ENCODE peak calls at places on chromosomes 2 and 18, in nine cellular contexts. D, S, C, E, X, G, N, P and U are unnamed samples.

GRCh38 chr2:208192611-208193248 is 2.9 kb upstream of the C2orf80 start:
- DNase-seq in D (no peak), S (no peak), C (no peak), E (no peak), X (no peak), G (no peak), N (no peak), P (no peak), U (no peak)

GRCh38 chr2:224217962-224218347 is 178.9 kb upstream of the SERPINE2 start:
- DNase-seq in D (no peak), S (no peak), C (no peak), E (no peak), X (no peak), G (no peak), N (no peak), P (no peak), U (no peak)

GRCh38 chr2:201579536-201579935 is 63.8 kb downstream of the TMEM237 start:
- DNase-seq in D (no peak), S (no peak), C (no peak), E (no peak), X (no peak), G (no peak), N (no peak), P (no peak), U (no peak)

GRCh38 chr2:88642278-88642677 is 15.0 kb upstream of the EIF2AK3 start:
- DNase-seq in D (no peak), S (no peak), C (no peak), E (no peak), X (no peak), G (no peak), N (no peak), P (no peak), U (no peak)

GRCh38 chr2:217934321-217935131 is 68.3 kb downstream of the TNS1 start:
- DNase-seq in D (peak), S (no peak), C (no peak), E (no peak), X (peak), G (no peak), N (no peak), P (no peak), U (no peak)

GRCh38 chr18:79528846-79529245 is 133.1 kb downstream of the NFATC1 start:
- DNase-seq in D (peak), S (peak), C (peak), E (peak), X (peak), G (peak), N (peak), P (no peak), U (peak)

GRCh38 chr18:75276813-75277628 is 66.4 kb downstream of the TSHZ1 start:
- DNase-seq in D (no peak), S (no peak), C (no peak), E (no peak), X (peak), G (no peak), N (no peak), P (no peak), U (peak)

GRCh38 chr2:53036196-53036595 is 731.4 kb upstream of the CHAC2 start:
- DNase-seq in D (no peak), S (no peak), C (no peak), E (no peak), X (no peak), G (no peak), N (no peak), P (no peak), U (no peak)

GRCh38 chr2:236507393-236508085 is 62.1 kb upstream of the ACKR3 start:
- DNase-seq in D (no peak), S (peak), C (no peak), E (no peak), X (no peak), G (peak), N (no peak), P (no peak), U (peak)

GRCh38 chr2:201234167-201235139 is 25.9 kb upstream of the CASP8 start:
- DNase-seq in D (no peak), S (no peak), C (no peak), E (no peak), X (no peak), G (no peak), N (no peak), P (no peak), U (no peak)

GRCh38 chr2:47307066-47307465 is 95.9 kb upstream of the MSH2 start:
- DNase-seq in D (no peak), S (no peak), C (no peak), E (no peak), X (no peak), G (peak), N (no peak), P (no peak), U (no peak)

GRCh38 chr2:196324212-196324611 is 152.8 kb upstream of the STK17B start:
- DNase-seq in D (no peak), S (no peak), C (no peak), E (no peak), X (no peak), G (no peak), N (no peak), P (no peak), U (no peak)

GRCh38 chr18:68177807-68178702 is 536.9 kb downstream of the TMX3 start:
- DNase-seq in D (no peak), S (no peak), C (peak), E (no peak), X (no peak), G (peak), N (peak), P (no peak), U (no peak)

GRCh38 chr2:101272045-101272784 is 19.5 kb downstream of the CNOT11 start:
- DNase-seq in D (no peak), S (no peak), C (no peak), E (no peak), X (no peak), G (no peak), N (no peak), P (peak), U (no peak)

GRCh38 chr2:141399270-141399669 is 731.5 kb downstream of the LRP1B start:
- DNase-seq in D (peak), S (no peak), C (no peak), E (no peak), X (no peak), G (no peak), N (peak), P (no peak), U (peak)

GRCh38 chr2:46091004-46091403 is 206.2 kb upstream of the EPAS1 start:
- DNase-seq in D (no peak), S (no peak), C (no peak), E (no peak), X (no peak), G (peak), N (no peak), P (no peak), U (peak)

GRCh38 chr18:27581261-27581904 is 396.3 kb upstream of the CHST9 start:
- DNase-seq in D (no peak), S (no peak), C (no peak), E (no peak), X (no peak), G (no peak), N (no peak), P (no peak), U (no peak)

GRCh38 chr18:57775937-57776336 is 27.2 kb downstream of the ATP8B1 start:
- DNase-seq in D (no peak), S (no peak), C (no peak), E (peak), X (no peak), G (no peak), N (no peak), P (no peak), U (no peak)

GRCh38 chr2:226418521-226418920 is 381.1 kb downstream of the IRS1 start:
- DNase-seq in D (no peak), S (no peak), C (no peak), E (no peak), X (no peak), G (no peak), N (no peak), P (no peak), U (no peak)

GRCh38 chr2:239611222-239611795 is 210.5 kb upstream of the HDAC4 start:
- DNase-seq in D (no peak), S (no peak), C (no peak), E (no peak), X (no peak), G (no peak), N (no peak), P (no peak), U (no peak)

GRCh38 chr18:23114171-23114881 is 21.0 kb upstream of the CABLES1 start:
- DNase-seq in D (no peak), S (peak), C (no peak), E (no peak), X (no peak), G (no peak), N (no peak), P (no peak), U (no peak)

GRCh38 chr2:830419-831224 is 120.0 kb upstream of the SNTG2 start:
- DNase-seq in D (no peak), S (no peak), C (no peak), E (no peak), X (no peak), G (no peak), N (no peak), P (no peak), U (no peak)

GRCh38 chr2:95018301-95018700 is 7.2 kb upstream of the MAL start:
- DNase-seq in D (no peak), S (no peak), C (no peak), E (no peak), X (no peak), G (no peak), N (no peak), P (no peak), U (no peak)

GRCh38 chr2:15243762-15244161 is 317.4 kb downstream of the NBAS start:
- DNase-seq in D (peak), S (peak), C (no peak), E (no peak), X (no peak), G (no peak), N (no peak), P (no peak), U (no peak)

GRCh38 chr2:73979021-73979420 is 5.7 kb upstream of the TET3 start:
- DNase-seq in D (no peak), S (no peak), C (no peak), E (no peak), X (no peak), G (no peak), N (no peak), P (no peak), U (peak)

GRCh38 chr2:64352292-64352691 is 101.7 kb upstream of the LGALSL start:
- DNase-seq in D (peak), S (no peak), C (no peak), E (no peak), X (peak), G (no peak), N (peak), P (no peak), U (no peak)

GRCh38 chr2:44135307-44135706 is 33.4 kb upstream of the PPM1B start:
- DNase-seq in D (no peak), S (no peak), C (no peak), E (no peak), X (no peak), G (no peak), N (no peak), P (no peak), U (peak)
- TF ChIP-seq REST in D (no peak), S (no peak), C (no peak), E (no peak), X (no peak), G (no peak), N (no peak), P (no peak), U (no peak)

DNA sequence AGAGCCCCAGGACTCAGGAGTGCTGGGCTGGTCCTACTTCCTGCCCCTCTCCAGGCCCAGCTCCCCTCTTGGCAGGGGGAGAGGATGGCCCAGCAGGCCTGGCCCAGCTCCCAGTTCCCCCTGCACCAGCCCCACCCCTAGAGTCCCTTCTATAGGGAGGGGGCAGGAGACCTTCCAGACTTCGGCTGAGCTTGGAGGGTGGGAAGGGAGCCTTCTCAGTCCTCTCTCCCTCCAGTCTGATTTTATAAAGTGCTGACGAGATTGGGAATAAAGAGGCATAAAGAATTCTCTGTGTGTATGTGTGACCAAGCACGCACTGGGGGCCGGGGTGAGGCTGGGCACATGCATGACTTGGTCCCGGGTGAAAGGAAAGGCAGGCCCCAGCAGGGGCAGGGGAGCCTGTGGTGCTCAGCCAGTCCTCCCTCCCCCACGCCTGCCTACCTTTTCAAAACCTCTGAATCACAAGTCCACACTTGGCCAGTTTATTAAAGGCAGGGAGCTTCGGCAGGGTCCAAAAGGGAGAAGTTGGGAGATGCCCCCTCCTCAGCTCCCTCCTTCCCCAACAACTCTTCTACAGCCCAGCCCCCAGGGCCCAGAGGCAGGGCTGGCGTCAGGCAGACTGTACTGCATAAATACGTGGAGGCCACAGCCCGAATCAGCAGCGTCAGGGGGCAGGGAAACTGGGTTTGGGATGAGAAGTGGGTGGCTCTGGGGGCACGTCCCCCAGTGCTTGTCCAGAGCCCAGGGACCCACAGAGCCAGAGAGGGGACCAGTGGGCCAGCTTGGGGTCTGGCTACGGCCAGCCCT is 4.9 kb downstream of the CHPF start:
- DNase-seq in D (no peak), S (no peak), C (no peak), E (no peak), X (no peak), G (no peak), N (no peak), P (no peak), U (no peak)
- H3K4me3 ChIP-seq in D (no peak), S (no peak), C (no peak), E (no peak), X (no peak), G (no peak), N (no peak), P (no peak), U (peak)

GRCh38 chr18:61531182-61531581 is 198.0 kb downstream of the CDH20 start:
- DNase-seq in D (no peak), S (no peak), C (no peak), E (no peak), X (no peak), G (peak), N (no peak), P (no peak), U (no peak)
- TF ChIP-seq REST in D (no peak), S (no peak), C (no peak), E (no peak), X (no peak), G (no peak), N (no peak), P (no peak), U (no peak)

GRCh38 chr2:223075301-223076270 is 23.6 kb downstream of the KCNE4 start:
- DNase-seq in D (no peak), S (no peak), C (no peak), E (no peak), X (no peak), G (no peak), N (no peak), P (no peak), U (no peak)
- H3K4me3 ChIP-seq in D (no peak), S (no peak), C (no peak), E (no peak), X (no peak), G (no peak), N (no peak), P (no peak), U (no peak)

GRCh38 chr18:45174755-45175154 is 440.5 kb upstream of the SLC14A2 start:
- DNase-seq in D (no peak), S (no peak), C (no peak), E (no peak), X (no peak), G (peak), N (no peak), P (no peak), U (no peak)

GRCh38 chr18:45173799-45174519 is 441.3 kb upstream of the SLC14A2 start:
- DNase-seq in D (no peak), S (no peak), C (no peak), E (no peak), X (no peak), G (no peak), N (no peak), P (no peak), U (no peak)

GRCh38 chr18:45173327-45173726 is 441.9 kb upstream of the SLC14A2 start:
- DNase-seq in D (no peak), S (no peak), C (no peak), E (no peak), X (no peak), G (no peak), N (no peak), P (no peak), U (no peak)

GRCh38 chr18:45171575-45172225 is 443.6 kb upstream of the SLC14A2 start:
- DNase-seq in D (no peak), S (no peak), C (no peak), E (no peak), X (no peak), G (no peak), N (no peak), P (no peak), U (no peak)

GRCh38 chr18:45175505-45175904 is 439.8 kb upstream of the SLC14A2 start:
- DNase-seq in D (no peak), S (no peak), C (no peak), E (no peak), X (no peak), G (no peak), N (no peak), P (no peak), U (no peak)
- TF ChIP-seq REST in D (no peak), S (no peak), C (no peak), E (no peak), X (no peak), G (no peak), N (no peak), P (no peak), U (no peak)

DNA sequence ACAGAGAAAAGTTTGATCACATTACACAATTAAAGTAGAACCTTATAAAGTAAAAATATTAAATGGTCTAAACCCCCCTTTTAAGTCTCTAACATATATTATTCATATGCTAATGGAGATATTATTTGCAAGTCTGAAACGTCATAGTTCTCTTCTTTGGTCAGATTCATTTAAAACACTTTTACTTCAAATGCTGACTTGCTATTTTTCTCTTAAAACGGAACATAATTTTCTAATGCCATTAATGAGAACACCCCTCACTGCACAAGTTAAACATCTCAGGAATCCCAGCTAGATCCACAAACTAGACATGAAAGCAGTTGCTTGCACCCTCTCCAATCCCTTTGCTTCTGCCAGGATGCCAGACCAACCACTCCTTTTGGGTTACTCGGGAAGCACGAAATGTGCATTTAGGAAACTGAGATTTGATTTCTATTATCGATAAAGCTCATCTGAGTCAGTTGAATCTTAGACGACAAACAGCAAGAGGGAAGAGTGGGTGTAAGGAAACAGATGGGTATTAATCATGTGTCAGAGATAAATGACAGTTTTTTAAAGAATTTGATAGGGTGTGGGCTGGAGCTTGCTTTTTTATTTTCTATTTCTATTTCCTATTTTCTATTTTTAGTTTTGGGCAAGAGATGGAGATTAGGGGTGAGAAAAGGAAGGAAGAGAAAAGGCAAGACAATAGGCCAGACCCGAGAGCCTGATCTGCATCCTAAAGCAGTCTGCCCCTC is 1.5 kb downstream of the ADD2 start:
- DNase-seq in D (no peak), S (no peak), C (no peak), E (no peak), X (no peak), G (no peak), N (no peak), P (no peak), U (no peak)
- H3K4me3 ChIP-seq in D (peak), S (peak), C (no peak), E (no peak), X (peak), G (no peak), N (no peak), P (peak), U (peak)

DNA sequence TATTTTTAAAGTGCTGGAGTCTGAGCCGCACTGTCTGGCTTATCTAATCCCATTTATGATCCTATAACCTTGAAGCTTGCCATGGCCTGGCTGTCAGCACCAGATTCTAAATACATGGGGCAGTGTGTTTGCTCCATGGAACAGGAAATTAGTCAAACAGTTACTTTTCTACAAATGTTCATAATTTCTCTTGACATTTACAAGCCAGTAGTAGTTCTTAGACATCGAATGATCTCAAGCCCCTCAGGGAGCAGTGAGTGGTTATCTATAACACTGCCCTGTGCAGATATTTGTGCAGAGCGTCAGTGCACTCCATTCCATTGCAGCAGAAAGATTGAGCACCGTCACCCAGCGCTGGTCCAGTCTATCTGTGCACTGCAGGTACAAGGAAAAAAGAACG is 205.2 kb downstream of the AGPS start:
- DNase-seq in D (no peak), S (no peak), C (no peak), E (no peak), X (no peak), G (peak), N (no peak), P (no peak), U (no peak)
- TF ChIP-seq REST in D (no peak), S (no peak), C (no peak), E (no peak), X (no peak), G (no peak), N (no peak), P (no peak), U (no peak)

DNA sequence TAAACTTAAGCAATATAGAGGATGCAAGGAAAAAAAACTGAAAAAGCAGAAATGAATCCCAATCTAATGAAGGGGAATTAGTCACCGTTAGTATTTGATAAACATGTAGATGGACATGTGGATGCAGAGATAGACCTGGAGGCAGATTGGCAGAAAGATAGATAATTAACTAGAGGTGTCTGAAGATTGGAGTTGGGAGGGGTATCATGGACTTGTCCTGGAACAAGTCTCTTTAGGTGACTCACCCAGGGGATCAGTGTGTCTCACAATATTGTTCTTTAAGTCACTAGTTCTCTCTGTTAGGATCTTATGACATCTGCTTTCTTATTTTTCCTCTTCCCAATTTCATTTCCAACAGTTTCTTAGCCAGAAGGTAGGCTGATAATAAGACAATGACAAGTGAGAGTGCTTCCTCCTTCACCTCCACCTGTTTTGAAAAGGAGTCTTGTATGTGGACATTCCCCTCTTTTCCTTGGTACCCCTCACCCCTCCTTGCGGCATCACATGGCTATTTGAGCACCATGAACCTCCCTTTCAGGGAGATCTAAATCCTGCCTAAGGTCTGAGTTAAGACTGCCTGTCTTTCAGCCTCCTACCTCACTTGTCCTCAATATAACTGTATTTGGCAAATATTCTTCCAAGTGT is 987.7 kb downstream of the TSN start:
- DNase-seq in D (no peak), S (no peak), C (no peak), E (no peak), X (no peak), G (no peak), N (no peak), P (no peak), U (no peak)
- H3K4me3 ChIP-seq in D (no peak), S (no peak), C (no peak), E (no peak), X (no peak), G (no peak), N (no peak), P (no peak), U (no peak)